ENCODE peak calls at places on chromosomes 7 and 10, in five cellular contexts. One of them, this sample, is unnamed.

GRCh38 chr7:73885975-73886798 is 25.2 kb downstream of the TMEM270 start:
- DNase-seq in upper lobe of right lung: no peak
- DNase-seq in brain microvascular endothelial cell: peak
- DNase-seq in osteocyte: no peak
- DNase-seq in A549: no peak
- DNase-seq in this sample: no peak

GRCh38 chr7:491292-491957 is 28.2 kb downstream of the PDGFA start:
- DNase-seq in upper lobe of right lung: peak
- DNase-seq in brain microvascular endothelial cell: no peak
- DNase-seq in osteocyte: no peak
- DNase-seq in A549: no peak
- DNase-seq in this sample: no peak

GRCh38 chr10:59830601-59831259 is 75.6 kb downstream of the CCDC6 start:
- DNase-seq in upper lobe of right lung: no peak
- DNase-seq in brain microvascular endothelial cell: peak
- DNase-seq in osteocyte: no peak
- DNase-seq in A549: peak
- DNase-seq in this sample: no peak

GRCh38 chr7:111835066-111835465 is 272.8 kb upstream of the IMMP2L start:
- DNase-seq in upper lobe of right lung: no peak
- DNase-seq in brain microvascular endothelial cell: peak
- DNase-seq in osteocyte: no peak
- DNase-seq in A549: no peak
- DNase-seq in this sample: no peak

GRCh38 chr7:135980665-135981180 is 3.6 kb upstream of the MTPN start:
- DNase-seq in upper lobe of right lung: no peak
- DNase-seq in brain microvascular endothelial cell: peak
- DNase-seq in osteocyte: no peak
- DNase-seq in A549: no peak
- DNase-seq in this sample: no peak

GRCh38 chr7:76310102-76310957 is 7.9 kb downstream of the HSPB1 start:
- DNase-seq in upper lobe of right lung: no peak
- DNase-seq in brain microvascular endothelial cell: no peak
- DNase-seq in osteocyte: peak
- DNase-seq in A549: no peak
- DNase-seq in this sample: no peak

GRCh38 chr7:35716038-35716803 is 21.3 kb upstream of the HERPUD2 start:
- DNase-seq in upper lobe of right lung: no peak
- DNase-seq in brain microvascular endothelial cell: peak
- DNase-seq in osteocyte: no peak
- DNase-seq in A549: no peak
- DNase-seq in this sample: no peak

GRCh38 chr7:106848851-106849442 is 16.1 kb upstream of the PIK3CG start:
- DNase-seq in upper lobe of right lung: no peak
- DNase-seq in brain microvascular endothelial cell: peak
- DNase-seq in osteocyte: no peak
- DNase-seq in A549: peak
- DNase-seq in this sample: no peak

GRCh38 chr7:18117482-18117881 is 89.8 kb upstream of the PRPS1L1 start:
- DNase-seq in upper lobe of right lung: no peak
- DNase-seq in brain microvascular endothelial cell: peak
- DNase-seq in osteocyte: no peak
- DNase-seq in A549: no peak
- DNase-seq in this sample: no peak

GRCh38 chr7:121419201-121420148 is 23.4 kb upstream of the FAM3C start:
- DNase-seq in upper lobe of right lung: no peak
- DNase-seq in brain microvascular endothelial cell: no peak
- DNase-seq in osteocyte: no peak
- DNase-seq in A549: no peak
- DNase-seq in this sample: no peak

GRCh38 chr7:120874722-120875121 is 16.8 kb upstream of the TSPAN12 start:
- DNase-seq in upper lobe of right lung: no peak
- DNase-seq in brain microvascular endothelial cell: no peak
- DNase-seq in osteocyte: no peak
- DNase-seq in A549: no peak
- DNase-seq in this sample: no peak

GRCh38 chr10:98463976-98464754 is 17.4 kb upstream of the HPS1 start:
- DNase-seq in upper lobe of right lung: no peak
- DNase-seq in brain microvascular endothelial cell: no peak
- DNase-seq in osteocyte: no peak
- DNase-seq in A549: peak
- DNase-seq in this sample: no peak

GRCh38 chr10:131726460-131726861 is 174.3 kb upstream of the PPP2R2D start:
- DNase-seq in upper lobe of right lung: peak
- DNase-seq in brain microvascular endothelial cell: no peak
- DNase-seq in osteocyte: peak
- DNase-seq in A549: no peak
- DNase-seq in this sample: no peak

GRCh38 chr10:2933519-2933918 is 133.8 kb upstream of the PFKP start:
- DNase-seq in upper lobe of right lung: no peak
- DNase-seq in brain microvascular endothelial cell: no peak
- DNase-seq in osteocyte: no peak
- DNase-seq in A549: no peak
- DNase-seq in this sample: no peak

GRCh38 chr7:1943933-1944618 is 274.0 kb downstream of the ELFN1 start:
- DNase-seq in upper lobe of right lung: no peak
- DNase-seq in brain microvascular endothelial cell: no peak
- DNase-seq in osteocyte: no peak
- DNase-seq in A549: no peak
- DNase-seq in this sample: no peak

GRCh38 chr7:45975367-45975766 is 54.3 kb upstream of the IGFBP3 start:
- DNase-seq in upper lobe of right lung: no peak
- DNase-seq in brain microvascular endothelial cell: no peak
- DNase-seq in osteocyte: peak
- DNase-seq in A549: no peak
- DNase-seq in this sample: no peak

GRCh38 chr10:107814865-107815487 is 650.5 kb upstream of the SORCS1 start:
- DNase-seq in upper lobe of right lung: no peak
- DNase-seq in brain microvascular endothelial cell: peak
- DNase-seq in osteocyte: no peak
- DNase-seq in A549: peak
- DNase-seq in this sample: no peak

GRCh38 chr10:75779276-75779675 is 347.9 kb downstream of the LRMDA start:
- DNase-seq in upper lobe of right lung: no peak
- DNase-seq in brain microvascular endothelial cell: no peak
- DNase-seq in osteocyte: no peak
- DNase-seq in A549: no peak
- DNase-seq in this sample: no peak

GRCh38 chr10:7260412-7260900 is 150.4 kb downstream of the SFMBT2 start:
- DNase-seq in upper lobe of right lung: no peak
- DNase-seq in brain microvascular endothelial cell: peak
- DNase-seq in osteocyte: no peak
- DNase-seq in A549: peak
- DNase-seq in this sample: no peak

GRCh38 chr10:132691711-132692153 is 94.2 kb downstream of the NKX6-2 start:
- DNase-seq in upper lobe of right lung: peak
- DNase-seq in brain microvascular endothelial cell: no peak
- DNase-seq in osteocyte: no peak
- DNase-seq in A549: no peak
- DNase-seq in this sample: no peak

GRCh38 chr7:149773446-149774236 is at the start of gene ZNF467:
- DNase-seq in upper lobe of right lung: peak
- DNase-seq in brain microvascular endothelial cell: no peak
- DNase-seq in osteocyte: no peak
- DNase-seq in A549: peak
- DNase-seq in this sample: no peak

GRCh38 chr7:46071076-46071475 is 150.0 kb upstream of the IGFBP3 start:
- DNase-seq in upper lobe of right lung: no peak
- DNase-seq in brain microvascular endothelial cell: no peak
- DNase-seq in osteocyte: no peak
- DNase-seq in A549: no peak
- DNase-seq in this sample: no peak

GRCh38 chr10:36885746-36886145 is 239.7 kb upstream of the ANKRD30A start:
- DNase-seq in upper lobe of right lung: no peak
- DNase-seq in brain microvascular endothelial cell: no peak
- DNase-seq in osteocyte: no peak
- DNase-seq in A549: no peak
- DNase-seq in this sample: no peak

GRCh38 chr7:155136619-155137243 is 66.6 kb downstream of the HTR5A start:
- DNase-seq in upper lobe of right lung: no peak
- DNase-seq in brain microvascular endothelial cell: no peak
- DNase-seq in osteocyte: no peak
- DNase-seq in A549: no peak
- DNase-seq in this sample: no peak

GRCh38 chr10:79230563-79231249 is 116.6 kb upstream of the PPIF start:
- DNase-seq in upper lobe of right lung: no peak
- DNase-seq in brain microvascular endothelial cell: no peak
- DNase-seq in osteocyte: no peak
- DNase-seq in A549: no peak
- DNase-seq in this sample: no peak
- TF ChIP-seq CTCF in upper lobe of right lung: no peak
- TF ChIP-seq CTCF in brain microvascular endothelial cell: no peak
- TF ChIP-seq CTCF in osteocyte: no peak
- TF ChIP-seq CTCF in A549: no peak
- TF ChIP-seq CTCF in this sample: no peak

GRCh38 chr7:102982235-102982634 is 69.4 kb downstream of the LRRC17 start:
- DNase-seq in upper lobe of right lung: no peak
- DNase-seq in brain microvascular endothelial cell: no peak
- DNase-seq in osteocyte: no peak
- DNase-seq in A549: no peak
- DNase-seq in this sample: no peak
- TF ChIP-seq CTCF in upper lobe of right lung: no peak
- TF ChIP-seq CTCF in brain microvascular endothelial cell: no peak
- TF ChIP-seq CTCF in osteocyte: no peak
- TF ChIP-seq CTCF in A549: no peak
- TF ChIP-seq CTCF in this sample: no peak

GRCh38 chr10:15516284-15516956 is 145.3 kb upstream of the FAM171A1 start:
- DNase-seq in upper lobe of right lung: no peak
- DNase-seq in brain microvascular endothelial cell: no peak
- DNase-seq in osteocyte: no peak
- DNase-seq in A549: no peak
- DNase-seq in this sample: no peak

GRCh38 chr10:15515207-15515606 is 144.1 kb upstream of the FAM171A1 start:
- DNase-seq in upper lobe of right lung: no peak
- DNase-seq in brain microvascular endothelial cell: no peak
- DNase-seq in osteocyte: no peak
- DNase-seq in A549: no peak
- DNase-seq in this sample: no peak

GRCh38 chr10:15521507-15521906 is 150.4 kb upstream of the FAM171A1 start:
- DNase-seq in upper lobe of right lung: no peak
- DNase-seq in brain microvascular endothelial cell: no peak
- DNase-seq in osteocyte: no peak
- DNase-seq in A549: no peak
- DNase-seq in this sample: no peak

DNA sequence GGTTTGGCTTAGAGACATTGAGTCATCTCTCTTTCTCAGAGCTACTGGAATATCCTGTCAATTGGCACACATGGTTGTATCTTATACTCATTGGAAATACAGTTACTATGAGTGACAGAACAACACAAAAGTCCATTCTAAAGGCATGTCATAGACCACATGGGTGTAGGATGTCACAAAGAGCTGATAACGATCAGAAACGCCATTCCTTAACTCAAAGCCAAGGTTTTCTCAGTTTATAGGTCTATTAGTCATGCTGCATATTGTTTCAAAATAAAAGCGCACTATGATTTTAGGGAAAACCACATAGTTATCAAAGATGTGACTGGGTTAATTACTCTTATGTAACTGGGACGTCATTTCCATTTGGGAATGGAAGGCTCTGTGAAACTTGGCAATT is 147.2 kb upstream of the FAM171A1 start:
- DNase-seq in upper lobe of right lung: no peak
- DNase-seq in brain microvascular endothelial cell: peak
- DNase-seq in osteocyte: no peak
- DNase-seq in A549: no peak
- DNase-seq in this sample: no peak
- TF ChIP-seq CTCF in upper lobe of right lung: no peak
- TF ChIP-seq CTCF in brain microvascular endothelial cell: no peak
- TF ChIP-seq CTCF in osteocyte: no peak
- TF ChIP-seq CTCF in A549: no peak
- TF ChIP-seq CTCF in this sample: no peak

DNA sequence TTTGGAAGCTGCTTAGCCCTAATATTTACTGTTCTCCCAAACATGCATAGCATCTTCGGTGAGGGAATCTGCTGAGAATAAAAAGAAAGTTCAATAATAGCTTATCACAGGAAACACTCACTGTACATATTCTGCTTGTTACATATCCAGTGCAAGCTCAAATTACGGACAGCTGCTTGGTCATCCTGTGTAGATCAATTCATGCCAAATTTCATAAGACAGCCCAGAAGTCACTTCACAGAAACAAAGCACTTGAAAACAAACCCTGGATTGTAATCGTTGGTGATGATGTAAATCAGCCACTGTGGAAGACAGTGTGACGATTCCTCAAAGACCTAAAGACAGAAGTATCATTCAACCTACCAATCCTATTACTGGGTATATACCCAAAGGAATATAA is 423.8 kb downstream of the NEBL start:
- DNase-seq in upper lobe of right lung: no peak
- DNase-seq in brain microvascular endothelial cell: peak
- DNase-seq in osteocyte: no peak
- DNase-seq in A549: no peak
- DNase-seq in this sample: no peak
- TF ChIP-seq CTCF in upper lobe of right lung: no peak
- TF ChIP-seq CTCF in brain microvascular endothelial cell: no peak
- TF ChIP-seq CTCF in osteocyte: no peak
- TF ChIP-seq CTCF in A549: no peak
- TF ChIP-seq CTCF in this sample: no peak

GRCh38 chr10:81081887-81082620 is 544.4 kb downstream of the SH2D4B start:
- DNase-seq in upper lobe of right lung: no peak
- DNase-seq in brain microvascular endothelial cell: no peak
- DNase-seq in osteocyte: no peak
- DNase-seq in A549: peak
- DNase-seq in this sample: no peak
- TF ChIP-seq CTCF in upper lobe of right lung: no peak
- TF ChIP-seq CTCF in brain microvascular endothelial cell: no peak
- TF ChIP-seq CTCF in osteocyte: no peak
- TF ChIP-seq CTCF in A549: no peak
- TF ChIP-seq CTCF in this sample: no peak

GRCh38 chr7:42237162-42237821 is at the start of gene GLI3:
- DNase-seq in upper lobe of right lung: peak
- DNase-seq in brain microvascular endothelial cell: peak
- DNase-seq in osteocyte: peak
- DNase-seq in A549: peak
- DNase-seq in this sample: no peak
- TF ChIP-seq CTCF in upper lobe of right lung: peak
- TF ChIP-seq CTCF in brain microvascular endothelial cell: peak
- TF ChIP-seq CTCF in osteocyte: peak
- TF ChIP-seq CTCF in A549: no peak
- TF ChIP-seq CTCF in this sample: no peak

This sample was measured in activated B cell treated with CpG ODN at 0.5 μM for 24 hours.